ENCODE peak calls at places on chromosomes 13 and 19, in five cellular contexts. I is progenitor cell of endocrine pancreas, T is cortex of kidney, B is brain microvascular endothelial cell, U is T-helper 9 cell. V is an unnamed sample.

GRCh38 chr13:47326061-47326460 is 429.2 kb upstream of the HTR2A start:
- DNase-seq in I (no peak), T (no peak), B (peak), U (no peak), V (no peak)

GRCh38 chr13:48006396-48006795 is 5.3 kb upstream of the SUCLA2 start:
- DNase-seq in I (no peak), T (no peak), B (no peak), U (no peak), V (no peak)

GRCh38 chr19:35738887-35739229 is 3.4 kb downstream of the IGFLR1 start:
- DNase-seq in I (no peak), T (no peak), B (no peak), U (no peak), V (no peak)

GRCh38 chr19:20078696-20079095 is 896 bp downstream of the ZNF90 start:
- DNase-seq in I (no peak), T (no peak), B (peak), U (peak), V (peak)

GRCh38 chr13:34587586-34587985 is 354.5 kb upstream of the NBEA start:
- DNase-seq in I (no peak), T (no peak), B (no peak), U (no peak), V (no peak)

GRCh38 chr13:74556002-74556551 is 421.9 kb upstream of the KLF12 start:
- DNase-seq in I (no peak), T (no peak), B (no peak), U (no peak), V (no peak)

GRCh38 chr19:11963566-11964355 is 1.1 kb upstream of the ZNF763 start:
- DNase-seq in I (peak), T (no peak), B (peak), U (peak), V (peak)

GRCh38 chr19:782195-783043 is 14.8 kb upstream of the PTBP1 start:
- DNase-seq in I (peak), T (no peak), B (no peak), U (no peak), V (no peak)

GRCh38 chr13:63595811-63596210 is 2180.2 kb upstream of the PCDH20 start:
- DNase-seq in I (no peak), T (no peak), B (no peak), U (no peak), V (no peak)

GRCh38 chr19:30596813-30597399 is 224.7 kb downstream of the ZNF536 start:
- DNase-seq in I (no peak), T (no peak), B (no peak), U (no peak), V (no peak)

GRCh38 chr19:41801682-41802317 is 5.4 kb downstream of the CEACAM3 start:
- DNase-seq in I (no peak), T (no peak), B (no peak), U (no peak), V (no peak)

GRCh38 chr13:91247768-91248167 is 99.7 kb upstream of the MIR17HG start:
- DNase-seq in I (no peak), T (no peak), B (no peak), U (no peak), V (no peak)

GRCh38 chr19:37251308-37252229 is 33.6 kb downstream of the ZNF383 start:
- DNase-seq in I (no peak), T (no peak), B (peak), U (peak), V (no peak)

GRCh38 chr19:56538761-56539263 is at the start of gene ZFP28:
- DNase-seq in I (peak), T (no peak), B (no peak), U (no peak), V (peak)

GRCh38 chr13:91960947-91961346 is 562.5 kb downstream of the GPC5 start:
- DNase-seq in I (no peak), T (no peak), B (no peak), U (no peak), V (no peak)

GRCh38 chr19:13353625-13354024 is 152.7 kb downstream of the CACNA1A start:
- DNase-seq in I (no peak), T (no peak), B (no peak), U (no peak), V (no peak)

GRCh38 chr19:45324349-45324907 is 1.8 kb upstream of the CKM start:
- DNase-seq in I (no peak), T (no peak), B (no peak), U (no peak), V (no peak)

GRCh38 chr13:35631666-35632065 is 155.2 kb upstream of the MAB21L1 start:
- DNase-seq in I (no peak), T (no peak), B (no peak), U (no peak), V (no peak)

GRCh38 chr19:54937926-54938325 is 9.4 kb downstream of the NLRP7 start:
- DNase-seq in I (no peak), T (no peak), B (no peak), U (no peak), V (no peak)

GRCh38 chr13:40368123-40368891 is 298.1 kb downstream of the FOXO1 start:
- DNase-seq in I (no peak), T (no peak), B (no peak), U (no peak), V (no peak)

GRCh38 chr19:49676136-49676689 is 858 bp upstream of the PRMT1 start:
- DNase-seq in I (peak), T (no peak), B (peak), U (no peak), V (peak)

GRCh38 chr13:33721719-33722118 is 96.2 kb upstream of the RFC3 start:
- DNase-seq in I (no peak), T (no peak), B (peak), U (no peak), V (no peak)

GRCh38 chr19:55383789-55384575 is at the start of gene TMEM238:
- DNase-seq in I (peak), T (no peak), B (peak), U (peak), V (peak)

GRCh38 chr13:34756136-34756535 is 185.9 kb upstream of the NBEA start:
- DNase-seq in I (no peak), T (no peak), B (no peak), U (no peak), V (no peak)

GRCh38 chr13:25865391-25865790 is 186.4 kb downstream of the SHISA2 start:
- DNase-seq in I (no peak), T (no peak), B (no peak), U (no peak), V (no peak)